ENCODE peak calls at places on chromosomes 16 and 17, in four cellular contexts. P, Z, D and U are unnamed samples.

GRCh38 chr16:83470406-83470805 is 337.4 kb upstream of the HSBP1 start:
- DNase-seq in D (no peak), Z (no peak), P (no peak), U (no peak)

GRCh38 chr17:40319651-40320550 is 10.9 kb downstream of the RARA start:
- DNase-seq in P (no peak), D (no peak), Z (no peak), U (no peak)

GRCh38 chr16:51326131-51326856 is 175.2 kb upstream of the SALL1 start:
- DNase-seq in P (no peak), D (no peak), Z (no peak), U (no peak)

GRCh38 chr16:18039931-18040330 is 296.6 kb downstream of the NPIPA8 start:
- DNase-seq in Z (no peak), P (no peak), D (no peak), U (no peak)

GRCh38 chr16:58462997-58463891 is 36.7 kb upstream of the NDRG4 start:
- DNase-seq in P (peak), D (no peak), Z (peak), U (no peak)

GRCh38 chr16:85019659-85020245 is 7.8 kb upstream of the KIAA0513 start:
- DNase-seq in Z (no peak), P (no peak), D (no peak), U (no peak)

GRCh38 chr16:11152677-11153321 is 103.2 kb downstream of the SOCS1 start:
- DNase-seq in Z (no peak), D (peak), P (no peak), U (no peak)

GRCh38 chr17:64780096-64781012 is 118.2 kb upstream of the SMURF2 start:
- DNase-seq in D (no peak), Z (no peak), P (peak), U (peak)

GRCh38 chr17:35094902-35095301 is 24.8 kb downstream of the RAD51D start:
- DNase-seq in P (no peak), D (peak), Z (no peak), U (no peak)

GRCh38 chr16:1997591-1998359 is 8.0 kb downstream of the SYNGR3 start:
- DNase-seq in D (no peak), Z (no peak), P (no peak), U (no peak)

GRCh38 chr17:50445730-50446305 is 19.8 kb downstream of the ACSF2 start:
- DNase-seq in D (no peak), Z (no peak), P (no peak), U (no peak)

GRCh38 chr17:48799069-48799710 is 17.8 kb downstream of the TTLL6 start:
- DNase-seq in P (no peak), D (peak), Z (no peak), U (peak)
- TF ChIP-seq NR3C1 in P (no peak), D (no peak), Z (no peak), U (no peak)

GRCh38 chr17:42698736-42699414 is 16.5 kb downstream of the CNTNAP1 start:
- DNase-seq in P (no peak), Z (peak), D (no peak), U (no peak)
- TF ChIP-seq NR3C1 in P (no peak), Z (no peak), D (no peak), U (no peak)

GRCh38 chr17:18000044-18000443 is 27.4 kb downstream of the DRC3 start:
- DNase-seq in D (peak), P (no peak), Z (no peak), U (no peak)

GRCh38 chr17:17998934-17999333 is 26.3 kb downstream of the DRC3 start:
- DNase-seq in D (no peak), Z (no peak), P (no peak), U (no peak)

GRCh38 chr17:18002171-18002570 is 29.5 kb downstream of the DRC3 start:
- DNase-seq in D (no peak), P (no peak), Z (no peak), U (no peak)

GRCh38 chr17:17994770-17995169 is 22.1 kb downstream of the DRC3 start:
- DNase-seq in P (no peak), Z (no peak), D (no peak), U (no peak)

GRCh38 chr17:17999364-18000007 is 26.8 kb downstream of the DRC3 start:
- DNase-seq in D (peak), P (no peak), Z (no peak), U (no peak)
- TF ChIP-seq NR3C1 in D (no peak), P (no peak), Z (no peak), U (no peak)

GRCh38 chr17:60277258-60277657 is 114.7 kb downstream of the USP32 start:
- DNase-seq in D (no peak), Z (no peak), P (no peak), U (no peak)
- TF ChIP-seq NR3C1 in D (no peak), Z (no peak), P (no peak), U (no peak)

GRCh38 chr16:22340945-22341344 is 33.5 kb downstream of the CDR2 start:
- DNase-seq in D (no peak), P (no peak), Z (no peak), U (no peak)

GRCh38 chr16:22337045-22337444 is 37.4 kb downstream of the CDR2 start:
- DNase-seq in D (no peak), P (no peak), Z (no peak), U (no peak)

GRCh38 chr16:22335668-22336246 is 38.5 kb downstream of the POLR3E start:
- DNase-seq in P (no peak), D (no peak), Z (peak), U (no peak)

GRCh38 chr16:22336581-22336980 is 37.8 kb downstream of the CDR2 start:
- DNase-seq in Z (no peak), D (no peak), P (no peak), U (no peak)

DNA sequence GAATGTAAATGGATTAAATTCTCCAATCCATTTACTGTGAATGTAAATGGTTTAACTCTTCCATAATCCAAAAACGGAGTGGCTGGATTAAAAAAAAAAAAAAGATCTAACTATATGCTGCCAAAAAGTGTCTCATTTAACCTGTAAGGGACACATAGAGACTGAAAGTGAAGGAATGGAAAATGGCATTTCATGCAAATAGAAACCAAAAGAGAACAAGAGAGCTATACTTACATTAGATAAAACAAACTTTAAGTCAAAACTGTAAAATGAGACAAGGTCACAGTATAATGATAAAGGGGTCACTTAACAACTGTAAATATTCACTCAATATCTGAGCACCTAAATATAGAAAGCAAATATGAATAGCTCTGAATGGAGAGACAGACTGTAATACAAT is 36.6 kb downstream of the CDR2 start:
- DNase-seq in P (no peak), Z (no peak), D (no peak), U (no peak)
- TF ChIP-seq NR3C1 in P (no peak), Z (no peak), D (no peak), U (no peak)

DNA sequence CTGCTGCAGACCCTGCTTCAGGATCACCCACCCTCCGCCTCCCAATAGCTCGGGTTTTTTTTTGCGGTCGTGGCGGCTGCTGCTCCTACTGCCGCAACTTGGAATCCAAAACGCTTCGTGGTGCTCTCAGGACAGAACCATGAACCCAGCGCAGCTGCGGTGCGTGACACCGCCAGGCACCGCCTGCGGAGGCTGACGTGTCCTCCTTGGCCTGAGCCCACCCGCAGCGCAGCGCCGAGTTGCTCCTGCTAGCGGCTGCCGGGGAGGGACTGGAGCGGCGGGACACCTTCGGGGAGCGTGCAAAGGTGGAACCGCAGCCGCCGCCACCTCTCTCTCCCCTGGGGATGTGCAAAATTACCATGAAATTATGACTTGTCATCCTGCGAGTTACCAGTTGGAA is 1893.0 kb downstream of the TP53TG3F start:
- DNase-seq in Z (no peak), P (no peak), D (no peak), U (no peak)
- TF ChIP-seq NR3C1 in Z (no peak), P (no peak), D (no peak), U (no peak)

DNA sequence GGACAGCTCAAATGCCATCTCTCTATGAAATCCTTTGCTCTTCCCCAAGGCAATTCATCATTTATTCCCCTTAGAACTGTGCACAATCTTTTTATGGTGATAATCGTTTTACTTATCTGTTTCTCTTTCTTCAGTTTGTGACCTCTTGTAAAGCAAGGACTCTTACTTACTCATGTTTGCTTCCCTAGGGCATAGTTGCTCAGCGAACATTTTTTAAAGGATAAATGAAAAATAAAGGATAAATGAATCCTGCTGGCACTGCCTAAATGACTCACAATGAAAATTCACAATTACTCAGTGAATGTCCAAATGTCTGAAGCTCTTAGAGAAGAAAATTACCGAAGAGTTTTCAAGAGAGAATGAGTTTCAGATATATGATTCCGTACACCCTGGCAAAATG is 671.7 kb downstream of the CDH11 start:
- DNase-seq in P (no peak), D (no peak), Z (no peak), U (no peak)
- TF ChIP-seq NR3C1 in P (no peak), D (no peak), Z (no peak), U (no peak)

GRCh38 chr17:36726199-36726598 is 124.8 kb downstream of the MRM1 start:
- DNase-seq in Z (no peak), P (no peak), D (no peak), U (no peak)

GRCh38 chr17:36721560-36722120 is 120.3 kb downstream of the MRM1 start:
- DNase-seq in D (no peak), P (no peak), Z (no peak), U (no peak)

GRCh38 chr17:36722121-36722902 is 120.9 kb downstream of the MRM1 start:
- DNase-seq in Z (peak), D (no peak), P (peak), U (no peak)

GRCh38 chr17:36722903-36723263 is 121.5 kb downstream of the MRM1 start:
- DNase-seq in D (no peak), Z (no peak), P (no peak), U (no peak)

GRCh38 chr17:36723459-36723858 is 122.1 kb downstream of the MRM1 start:
- DNase-seq in D (no peak), P (no peak), Z (no peak), U (no peak)
- TF ChIP-seq NR3C1 in D (no peak), P (no peak), Z (no peak), U (no peak)

DNA sequence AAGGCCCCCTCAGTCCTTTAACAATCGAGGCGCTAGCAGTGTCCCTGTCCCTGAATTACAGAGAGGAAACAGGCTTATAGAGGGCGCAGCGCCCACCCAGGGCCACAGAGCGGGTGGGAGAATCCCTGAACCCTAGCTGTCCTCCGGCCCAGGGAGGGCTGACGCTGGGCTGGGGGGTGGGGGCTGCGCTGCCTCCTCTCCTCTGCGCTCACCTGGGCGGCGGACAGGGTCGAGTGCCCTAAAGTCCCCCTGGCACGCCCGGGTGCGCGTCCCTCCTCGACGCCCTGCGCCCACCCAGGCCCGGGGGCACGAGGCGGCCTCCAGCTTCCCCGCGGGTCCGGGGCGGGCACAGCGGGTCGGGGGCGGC is 200.4 kb upstream of the N4BP1 start:
- DNase-seq in Z (no peak), D (no peak), P (no peak), U (no peak)
- TF ChIP-seq NR3C1 in Z (no peak), D (no peak), P (no peak), U (no peak)

GRCh38 chr17:46733837-46734516 is 84.5 kb downstream of the WNT3 start:
- DNase-seq in D (no peak), P (no peak), Z (no peak), U (no peak)
- TF ChIP-seq NR3C1 in D (no peak), P (no peak), Z (no peak), U (no peak)